ENCODE peak calls at places on chromosomes 3 and 15, in nine cellular contexts. I, E, Q, X, Z, Y, N, P and J are unnamed samples. For H3K4me1, the result is how much of the 10 kb centered on the place peaks cover.

GRCh38 chr15:50182233-50183013 is 427 bp downstream of the SLC27A2 start:
- DNase-seq in I (peak), E (peak), Q (no peak), X (peak), Z (no peak), Y (no peak), N (peak), P (no peak), J (peak)

GRCh38 chr15:100810229-100810628 is 69.4 kb upstream of the ALDH1A3 start:
- DNase-seq in I (no peak), E (no peak), Q (no peak), X (no peak), Z (no peak), Y (no peak), N (no peak), P (no peak), J (no peak)

GRCh38 chr3:73575519-73575918 is 49.2 kb downstream of the PDZRN3 start:
- DNase-seq in I (no peak), E (no peak), Q (no peak), X (no peak), Z (no peak), Y (no peak), N (no peak), P (no peak), J (no peak)

GRCh38 chr3:192835818-192836468 is 81.7 kb downstream of the MB21D2 start:
- DNase-seq in I (no peak), E (no peak), Q (no peak), X (no peak), Z (no peak), Y (no peak), N (peak), P (peak), J (peak)

GRCh38 chr3:14324224-14324944 is 78.0 kb upstream of the SLC6A6 start:
- DNase-seq in I (no peak), E (peak), Q (no peak), X (no peak), Z (no peak), Y (no peak), N (no peak), P (no peak), J (no peak)

GRCh38 chr3:52052831-52053306 is 3.5 kb downstream of the DUSP7 start:
- DNase-seq in I (peak), E (peak), Q (peak), X (peak), Z (no peak), Y (peak), N (peak), P (peak), J (peak)

GRCh38 chr15:62482715-62483429 is 317.8 kb upstream of the C2CD4B start:
- DNase-seq in I (no peak), E (no peak), Q (no peak), X (no peak), Z (peak), Y (no peak), N (peak), P (no peak), J (no peak)

GRCh38 chr3:141940204-141940776 is 63.8 kb downstream of the ATP1B3 start:
- DNase-seq in I (no peak), E (peak), Q (no peak), X (no peak), Z (peak), Y (no peak), N (peak), P (peak), J (no peak)

GRCh38 chr3:169980055-169980454 is 13.4 kb downstream of the SEC62 start:
- DNase-seq in I (no peak), E (no peak), Q (no peak), X (no peak), Z (no peak), Y (no peak), N (peak), P (no peak), J (no peak)

GRCh38 chr15:74227968-74228722 is 8.0 kb upstream of the CCDC33 start:
- DNase-seq in I (no peak), E (no peak), Q (no peak), X (no peak), Z (no peak), Y (no peak), N (peak), P (no peak), J (no peak)

GRCh38 chr3:194035406-194036138 is 100.4 kb upstream of the HES1 start:
- DNase-seq in I (no peak), E (no peak), Q (no peak), X (no peak), Z (no peak), Y (no peak), N (no peak), P (no peak), J (no peak)

GRCh38 chr3:123411340-123412040 is 37.4 kb downstream of the ADCY5 start:
- DNase-seq in I (no peak), E (peak), Q (no peak), X (no peak), Z (no peak), Y (no peak), N (no peak), P (no peak), J (no peak)

DNA sequence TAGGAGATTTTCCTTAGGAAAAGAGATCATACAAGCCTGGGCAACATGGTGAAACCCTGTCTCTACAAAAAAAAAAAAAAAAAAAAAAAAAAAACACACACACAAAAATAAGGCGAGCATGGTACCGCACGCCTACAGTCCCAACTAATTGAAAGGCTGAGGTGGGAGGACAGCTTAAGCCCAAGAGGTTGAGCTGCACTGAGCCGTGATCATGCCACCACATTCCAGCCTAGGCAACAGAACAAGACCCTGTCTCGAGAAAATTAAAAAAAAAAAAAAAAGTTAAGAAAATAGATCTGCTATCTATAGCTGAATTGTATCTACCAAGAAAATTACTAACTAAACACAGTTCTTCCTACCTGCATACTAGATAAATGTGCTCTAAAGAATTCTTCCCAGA is 7.1 kb downstream of the MSL2 start:
- DNase-seq in I (no peak), E (no peak), Q (no peak), X (no peak), Z (no peak), Y (no peak), N (no peak), P (no peak), J (no peak)
- H3K4me1 ChIP-seq in I (half or more), E (under half), Q (half or more), X (half or more), Z (under half), Y (under half), N (under half), P (half or more), J (half or more)

GRCh38 chr3:50572801-50573371 is 3.6 kb downstream of the HEMK1 start:
- DNase-seq in I (no peak), E (no peak), Q (no peak), X (no peak), Z (no peak), Y (no peak), N (no peak), P (no peak), J (no peak)

GRCh38 chr3:50573566-50574279 is 4.4 kb downstream of the HEMK1 start:
- DNase-seq in I (peak), E (no peak), Q (no peak), X (no peak), Z (no peak), Y (no peak), N (no peak), P (no peak), J (peak)

GRCh38 chr3:50574280-50574831 is 5.0 kb downstream of the HEMK1 start:
- DNase-seq in I (no peak), E (no peak), Q (no peak), X (no peak), Z (no peak), Y (no peak), N (no peak), P (no peak), J (no peak)

GRCh38 chr3:50577348-50577747 is 8.0 kb downstream of the HEMK1 start:
- DNase-seq in I (no peak), E (no peak), Q (no peak), X (no peak), Z (no peak), Y (no peak), N (no peak), P (no peak), J (no peak)

GRCh38 chr3:50575372-50575771 is 6.0 kb downstream of the HEMK1 start:
- DNase-seq in I (no peak), E (no peak), Q (no peak), X (no peak), Z (no peak), Y (no peak), N (no peak), P (no peak), J (no peak)
- H3K4me1 ChIP-seq in I (under half), E (under half), Q (half or more), X (half or more), Z (under half), Y (under half), N (under half), P (under half), J (under half)

GRCh38 chr15:88636039-88636438 is 2.8 kb upstream of the ISG20 start:
- DNase-seq in I (no peak), E (no peak), Q (peak), X (peak), Z (no peak), Y (no peak), N (no peak), P (no peak), J (peak)
- H3K4me1 ChIP-seq in I (half or more), E (under half), Q (half or more), X (half or more), Z (under half), Y (under half), N (under half), P (under half), J (half or more)

DNA sequence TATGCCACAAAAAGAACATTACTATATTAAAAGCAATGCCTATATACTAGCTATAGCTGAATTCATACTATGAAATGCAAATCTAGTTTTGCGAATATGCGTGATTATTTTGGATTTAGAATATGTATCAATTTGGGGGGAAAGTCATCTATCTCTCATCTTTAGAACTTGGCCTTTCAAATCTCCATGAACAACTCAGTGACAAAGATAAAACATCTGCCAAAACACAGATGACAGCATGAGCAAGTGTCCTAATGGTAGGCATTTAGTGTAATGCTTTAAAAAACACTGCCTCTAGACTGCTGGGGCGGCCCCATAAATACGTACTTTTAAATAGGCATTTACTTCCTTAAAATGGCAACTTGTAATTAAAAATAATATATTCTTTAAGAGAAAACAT is 2.7 kb downstream of the CD47 start:
- DNase-seq in I (no peak), E (no peak), Q (no peak), X (no peak), Z (no peak), Y (no peak), N (no peak), P (no peak), J (no peak)
- H3K4me1 ChIP-seq in I (under half), E (under half), Q (half or more), X (half or more), Z (under half), Y (under half), N (under half), P (under half), J (under half)

DNA sequence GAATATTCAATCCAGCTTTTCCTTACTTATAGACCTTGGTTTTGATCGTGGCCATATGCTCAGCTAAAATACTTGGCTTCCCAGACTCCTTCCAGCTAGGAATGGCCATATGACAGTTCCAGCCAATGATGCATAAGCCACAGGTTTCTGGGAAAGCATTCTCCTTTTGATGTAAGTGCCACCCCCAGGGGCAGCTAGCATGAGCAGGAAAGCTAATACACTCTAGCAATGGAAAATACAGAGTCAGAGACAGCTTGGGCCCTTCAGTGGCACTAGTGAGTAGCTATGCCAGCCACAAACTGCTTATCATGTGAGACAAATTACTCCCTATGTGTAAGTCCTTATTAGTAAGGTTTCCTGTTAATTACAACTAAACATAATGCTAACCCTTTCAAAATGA is 26.7 kb downstream of the TBC1D2B start:
- DNase-seq in I (no peak), E (no peak), Q (no peak), X (no peak), Z (no peak), Y (no peak), N (no peak), P (no peak), J (no peak)
- H3K4me1 ChIP-seq in I (half or more), E (under half), Q (half or more), X (half or more), Z (half or more), Y (under half), N (under half), P (under half), J (half or more)

GRCh38 chr3:182628531-182628930 is 164.8 kb upstream of the ATP11B start:
- DNase-seq in I (no peak), E (no peak), Q (no peak), X (no peak), Z (no peak), Y (no peak), N (no peak), P (no peak), J (no peak)

GRCh38 chr3:182633206-182633605 is 160.1 kb upstream of the ATP11B start:
- DNase-seq in I (no peak), E (no peak), Q (no peak), X (no peak), Z (no peak), Y (no peak), N (no peak), P (no peak), J (no peak)

GRCh38 chr3:182629521-182629920 is 163.8 kb upstream of the ATP11B start:
- DNase-seq in I (no peak), E (no peak), Q (no peak), X (no peak), Z (no peak), Y (no peak), N (no peak), P (no peak), J (no peak)

GRCh38 chr3:182632077-182632393 is 161.3 kb upstream of the ATP11B start:
- DNase-seq in I (no peak), E (no peak), Q (no peak), X (no peak), Z (no peak), Y (no peak), N (no peak), P (no peak), J (no peak)

DNA sequence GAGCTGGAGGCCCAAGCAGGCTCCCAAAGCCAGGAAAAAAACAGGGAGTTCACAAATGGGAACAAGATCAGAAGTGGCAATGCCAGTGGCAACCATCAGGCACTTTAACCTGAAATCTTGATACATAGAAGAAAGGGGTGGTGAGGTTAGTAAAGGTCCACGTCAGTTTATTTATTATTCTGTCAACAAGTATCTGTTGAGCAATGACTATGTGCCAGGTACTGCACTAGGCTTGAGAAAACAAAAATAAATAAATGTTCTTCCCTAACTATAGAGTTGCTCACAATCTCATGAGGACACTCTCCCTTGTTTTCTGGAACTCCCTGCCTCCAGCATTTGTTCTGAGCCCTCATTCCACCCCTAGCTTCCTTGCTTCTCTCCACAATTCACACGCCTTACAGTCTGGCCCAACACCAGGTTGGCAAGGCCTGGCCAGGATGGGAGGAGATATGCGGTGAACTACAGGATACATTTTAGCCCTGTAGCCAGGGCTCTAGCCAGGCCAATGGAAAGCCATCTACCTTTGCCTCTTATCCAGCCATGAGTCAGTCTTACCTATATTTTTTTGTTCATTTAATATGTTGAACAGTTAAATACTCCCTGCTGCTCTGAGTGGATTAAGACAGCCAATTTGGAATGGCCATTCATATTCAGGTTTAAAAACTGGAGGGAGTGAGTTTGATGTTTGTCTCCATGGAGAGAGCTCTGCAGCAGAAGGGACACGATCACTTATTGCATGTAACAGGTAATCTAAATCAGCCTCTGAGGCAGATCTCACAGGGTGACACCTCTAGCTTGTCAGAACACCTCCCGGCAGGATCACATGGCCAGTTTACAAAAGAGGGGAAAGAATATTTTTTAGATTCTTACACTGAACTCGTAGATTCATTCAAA is 161.9 kb upstream of the ATP11B start:
- DNase-seq in I (no peak), E (no peak), Q (no peak), X (no peak), Z (no peak), Y (no peak), N (no peak), P (no peak), J (no peak)
- H3K4me1 ChIP-seq in I (under half), E (under half), Q (under half), X (under half), Z (under half), Y (under half), N (under half), P (under half), J (under half)

GRCh38 chr3:49026536-49026935 is 2.7 kb downstream of the IMPDH2 start:
- DNase-seq in I (no peak), E (no peak), Q (no peak), X (no peak), Z (no peak), Y (no peak), N (no peak), P (no peak), J (no peak)
- H3K4me1 ChIP-seq in I (under half), E (under half), Q (under half), X (under half), Z (under half), Y (under half), N (under half), P (under half), J (under half)